ENCODE peak calls at places on chromosomes 1 and 21, in six cellular contexts. B is ovary, D is stomach, W is GM12891, C is HCT116, M is right lobe of liver. J is an unnamed sample.

GRCh38 chr1:219329606-219330005 is 155.9 kb downstream of the LYPLAL1 start:
- DNase-seq in B (no peak), D (no peak), W (no peak), C (no peak), M (no peak), J (no peak)

GRCh38 chr1:108668777-108669176 is 7.9 kb upstream of the HENMT1 start:
- DNase-seq in B (no peak), D (no peak), W (no peak), C (no peak), M (no peak), J (no peak)

GRCh38 chr21:45886610-45887026 is 95.0 kb upstream of the COL6A1 start:
- DNase-seq in B (no peak), D (no peak), W (no peak), C (no peak), M (peak), J (no peak)

GRCh38 chr1:119361611-119362010 is 7.0 kb upstream of the HAO2 start:
- DNase-seq in B (no peak), D (no peak), W (no peak), C (no peak), M (no peak), J (no peak)

GRCh38 chr1:203590559-203590958 is 36.1 kb upstream of the ATP2B4 start:
- DNase-seq in B (no peak), D (no peak), W (no peak), C (no peak), M (no peak), J (no peak)

GRCh38 chr1:179082308-179083030 is 599 bp downstream of the TOR3A start:
- DNase-seq in B (no peak), D (peak), W (peak), C (no peak), M (peak), J (peak)

GRCh38 chr1:163069142-163069541 is at the start of gene RGS4:
- DNase-seq in B (peak), D (peak), W (no peak), C (peak), M (no peak), J (peak)

GRCh38 chr1:112849425-112849966 is 106.5 kb downstream of the SLC16A1 start:
- DNase-seq in B (no peak), D (no peak), W (peak), C (no peak), M (peak), J (peak)

GRCh38 chr1:157490337-157491165 is 61.8 kb downstream of the FCRL5 start:
- DNase-seq in B (peak), D (peak), W (no peak), C (peak), M (peak), J (peak)

GRCh38 chr1:23742670-23743286 is 493 bp upstream of the ELOA start:
- DNase-seq in B (peak), D (no peak), W (no peak), C (no peak), M (no peak), J (peak)

GRCh38 chr1:56515898-56516538 is 63.3 kb downstream of the PLPP3 start:
- DNase-seq in B (no peak), D (no peak), W (no peak), C (no peak), M (no peak), J (no peak)

DNA sequence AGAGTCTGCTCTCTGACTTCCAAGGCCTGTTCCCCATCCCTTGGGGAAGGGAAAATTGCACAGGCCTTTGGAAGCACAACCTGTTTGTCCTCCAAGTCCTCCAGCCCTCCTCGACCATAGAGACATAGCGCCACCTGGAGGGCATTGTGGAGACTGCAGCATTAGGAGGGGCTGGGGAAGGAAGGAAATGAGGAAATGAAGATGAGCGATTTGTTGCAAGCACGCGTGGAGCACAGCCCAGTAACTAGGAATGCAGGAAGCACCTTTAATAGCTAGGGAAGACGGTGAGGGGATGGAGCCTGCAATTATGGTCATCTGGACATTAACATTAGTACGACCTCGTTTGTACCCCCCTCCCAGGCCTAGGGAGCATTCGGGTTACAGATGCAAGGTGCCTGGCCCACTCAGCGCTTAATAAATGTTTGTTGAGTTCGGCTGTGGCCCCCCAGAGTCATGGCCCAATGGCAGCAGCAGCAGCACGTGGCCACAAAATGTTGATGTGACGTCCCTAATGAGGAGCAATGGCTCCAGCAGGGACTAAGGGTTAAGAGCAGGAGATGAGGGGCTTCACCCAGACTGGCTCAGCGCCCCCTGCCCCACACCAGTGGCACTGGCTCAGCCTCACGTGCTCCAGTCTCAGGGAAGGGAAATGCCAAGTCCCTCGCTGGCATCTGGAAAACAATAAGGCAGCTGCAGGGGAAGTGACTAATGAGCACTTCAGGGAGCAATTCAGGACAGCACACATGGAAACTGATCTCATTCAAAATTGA is 8.0 kb upstream of the CAMK2N1 start:
- DNase-seq in B (peak), D (peak), W (peak), C (peak), M (peak), J (peak)
- TF ChIP-seq POLR2A in B (no peak), D (no peak), W (no peak), C (no peak), M (no peak), J (no peak)

GRCh38 chr1:30739601-30740000 is 16.2 kb upstream of the MATN1 start:
- DNase-seq in B (no peak), D (no peak), W (no peak), C (no peak), M (no peak), J (no peak)
- TF ChIP-seq POLR2A in B (no peak), D (no peak), W (no peak), C (no peak), M (no peak), J (no peak)

GRCh38 chr21:36989699-36990507 is 16.6 kb upstream of the RIPPLY3 start:
- DNase-seq in B (peak), D (peak), W (peak), C (peak), M (peak), J (peak)
- TF ChIP-seq POLR2A in B (peak), D (no peak), W (peak), C (peak), M (peak), J (peak)

GRCh38 chr1:117209094-117209493 is 1.6 kb downstream of the VTCN1 start:
- DNase-seq in B (no peak), D (no peak), W (no peak), C (no peak), M (no peak), J (no peak)
- TF ChIP-seq POLR2A in B (no peak), D (no peak), W (no peak), C (no peak), M (no peak), J (no peak)

GRCh38 chr1:234659538-234659937 is 49.6 kb upstream of the IRF2BP2 start:
- DNase-seq in B (peak), D (no peak), W (no peak), C (peak), M (no peak), J (peak)

GRCh38 chr1:234655328-234656069 is 45.5 kb upstream of the IRF2BP2 start:
- DNase-seq in B (no peak), D (no peak), W (no peak), C (no peak), M (no peak), J (no peak)

GRCh38 chr1:234658143-234658542 is 48.2 kb upstream of the IRF2BP2 start:
- DNase-seq in B (no peak), D (peak), W (no peak), C (peak), M (peak), J (no peak)

GRCh38 chr1:234656070-234656875 is 46.3 kb upstream of the IRF2BP2 start:
- DNase-seq in B (no peak), D (no peak), W (no peak), C (no peak), M (no peak), J (no peak)

DNA sequence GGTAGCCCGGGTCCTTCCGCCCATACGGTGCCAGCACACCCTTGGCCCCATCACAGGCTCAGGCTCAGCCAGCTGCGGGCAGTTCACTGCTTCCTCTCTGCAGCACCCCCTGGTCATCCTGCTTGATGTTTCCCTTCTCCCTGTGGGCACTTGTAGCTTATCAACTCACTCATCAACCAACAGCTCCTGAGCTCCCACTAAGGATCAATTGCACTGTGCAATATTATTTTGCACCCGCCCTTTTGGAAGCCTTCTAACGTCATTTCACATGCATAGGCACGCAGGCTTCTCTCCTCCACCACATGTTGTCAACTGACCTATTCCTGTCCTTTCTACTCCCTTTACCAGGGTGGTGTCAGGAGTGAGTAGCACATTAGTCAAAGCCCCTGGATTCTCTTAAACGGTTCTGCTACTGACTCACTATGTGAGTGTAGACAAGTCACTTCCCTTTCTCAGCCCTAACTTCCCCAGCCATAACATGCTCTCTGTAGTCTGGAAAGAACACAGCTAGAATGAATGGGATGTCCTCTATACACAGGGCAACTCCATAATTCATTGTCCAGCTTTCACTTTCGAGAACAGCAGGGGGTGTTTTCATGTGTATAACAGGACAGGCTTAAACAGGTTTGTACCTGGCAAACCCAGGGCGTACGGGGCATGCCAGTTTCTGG is 47.1 kb upstream of the IRF2BP2 start:
- DNase-seq in B (no peak), D (no peak), W (no peak), C (peak), M (no peak), J (no peak)
- TF ChIP-seq POLR2A in B (no peak), D (no peak), W (no peak), C (no peak), M (no peak), J (no peak)